ENCODE peak calls at places on chromosomes 5 and 9, in six cellular contexts. One of them, this sample, is unnamed.

GRCh38 chr9:108166509-108166908 is 676.9 kb upstream of the KLF4 start:
- DNase-seq in GM04504: no peak
- DNase-seq in stomach: no peak
- DNase-seq in AG09309: no peak
- DNase-seq in NCI-H345: no peak
- DNase-seq in NCI-H2081: no peak
- DNase-seq in this sample: no peak

GRCh38 chr9:111743275-111743674 is 51.5 kb downstream of the SHOC1 start:
- DNase-seq in GM04504: no peak
- DNase-seq in NCI-H345: no peak
- DNase-seq in AG09309: peak
- DNase-seq in NCI-H2081: no peak
- DNase-seq in stomach: no peak
- DNase-seq in this sample: no peak

GRCh38 chr9:126431112-126431742 is 104.6 kb downstream of the MVB12B start:
- DNase-seq in NCI-H2081: no peak
- DNase-seq in AG09309: no peak
- DNase-seq in GM04504: no peak
- DNase-seq in stomach: no peak
- DNase-seq in NCI-H345: no peak
- DNase-seq in this sample: no peak

GRCh38 chr9:92719028-92719647 is 45.5 kb downstream of the BICD2 start:
- DNase-seq in stomach: no peak
- DNase-seq in AG09309: no peak
- DNase-seq in GM04504: no peak
- DNase-seq in NCI-H2081: no peak
- DNase-seq in NCI-H345: no peak
- DNase-seq in this sample: no peak

GRCh38 chr5:135629164-135629563 is 50.4 kb upstream of the CXCL14 start:
- DNase-seq in NCI-H2081: no peak
- DNase-seq in NCI-H345: no peak
- DNase-seq in GM04504: no peak
- DNase-seq in AG09309: no peak
- DNase-seq in stomach: no peak
- DNase-seq in this sample: no peak

GRCh38 chr9:136978073-136978864 is 965 bp downstream of the PTGDS start:
- DNase-seq in GM04504: no peak
- DNase-seq in AG09309: no peak
- DNase-seq in stomach: peak
- DNase-seq in NCI-H345: peak
- DNase-seq in NCI-H2081: peak
- DNase-seq in this sample: no peak

GRCh38 chr9:16485155-16485554 is 385.3 kb downstream of the BNC2 start:
- DNase-seq in NCI-H2081: no peak
- DNase-seq in stomach: no peak
- DNase-seq in NCI-H345: no peak
- DNase-seq in GM04504: no peak
- DNase-seq in AG09309: no peak
- DNase-seq in this sample: no peak

GRCh38 chr9:36748322-36748899 is 175.7 kb downstream of the MELK start:
- DNase-seq in NCI-H345: no peak
- DNase-seq in NCI-H2081: no peak
- DNase-seq in AG09309: no peak
- DNase-seq in GM04504: no peak
- DNase-seq in stomach: peak
- DNase-seq in this sample: no peak

GRCh38 chr5:3179220-3179619 is 416.4 kb upstream of the IRX1 start:
- DNase-seq in AG09309: no peak
- DNase-seq in stomach: no peak
- DNase-seq in NCI-H2081: no peak
- DNase-seq in NCI-H345: no peak
- DNase-seq in GM04504: no peak
- DNase-seq in this sample: no peak

GRCh38 chr5:56357426-56357825 is 124.3 kb upstream of the ANKRD55 start:
- DNase-seq in stomach: no peak
- DNase-seq in NCI-H2081: no peak
- DNase-seq in NCI-H345: no peak
- DNase-seq in AG09309: no peak
- DNase-seq in GM04504: no peak
- DNase-seq in this sample: no peak

GRCh38 chr9:19173598-19174125 is 46.4 kb upstream of the PLIN2 start:
- DNase-seq in GM04504: no peak
- DNase-seq in NCI-H2081: no peak
- DNase-seq in NCI-H345: peak
- DNase-seq in AG09309: no peak
- DNase-seq in stomach: no peak
- DNase-seq in this sample: no peak

GRCh38 chr9:93680445-93681315 is 104.3 kb downstream of the PHF2 start:
- DNase-seq in AG09309: no peak
- DNase-seq in NCI-H2081: no peak
- DNase-seq in NCI-H345: no peak
- DNase-seq in GM04504: no peak
- DNase-seq in stomach: peak
- DNase-seq in this sample: no peak